ENCODE peak calls at places on chromosomes 7 and 10, in four cellular contexts. Y, W, T and Q are unnamed samples.

GRCh38 chr10:117240730-117241529 is at the start of gene SLC18A2:
- DNase-seq in Y (no peak), W (no peak), T (no peak), Q (no peak)

GRCh38 chr7:50356212-50356944 is 51.9 kb downstream of the IKZF1 start:
- DNase-seq in Y (no peak), W (no peak), T (no peak), Q (peak)

GRCh38 chr10:21754410-21755011 is 220.5 kb downstream of the MLLT10 start:
- DNase-seq in Y (no peak), W (no peak), T (no peak), Q (no peak)

GRCh38 chr10:34641147-34641912 is 173.8 kb downstream of the PARD3 start:
- DNase-seq in Y (no peak), W (no peak), T (no peak), Q (no peak)

GRCh38 chr7:37323912-37324430 is 124.7 kb downstream of the ELMO1 start:
- DNase-seq in Y (no peak), W (no peak), T (no peak), Q (no peak)

GRCh38 chr7:35993663-35994622 is 159.1 kb upstream of the EEPD1 start:
- DNase-seq in Y (no peak), W (peak), T (peak), Q (no peak)

GRCh38 chr10:31315453-31315852 is 3.6 kb upstream of the ZEB1 start:
- DNase-seq in Y (peak), W (no peak), T (no peak), Q (peak)

GRCh38 chr10:35413985-35414861 is 77.9 kb downstream of the CCNY start:
- DNase-seq in Y (no peak), W (no peak), T (no peak), Q (no peak)

GRCh38 chr10:356452-356851 is 221.2 kb downstream of the ZMYND11 start:
- DNase-seq in Y (no peak), W (no peak), T (no peak), Q (no peak)

GRCh38 chr7:131365876-131366275 is 38.2 kb downstream of the MKLN1 start:
- DNase-seq in Y (peak), W (no peak), T (no peak), Q (no peak)

GRCh38 chr7:47150497-47151260 is 431.2 kb downstream of the TNS3 start:
- DNase-seq in Y (no peak), W (no peak), T (no peak), Q (no peak)

GRCh38 chr7:76285604-76286374 is 16.7 kb upstream of the HSPB1 start:
- DNase-seq in Y (no peak), W (no peak), T (no peak), Q (no peak)

GRCh38 chr10:83310688-83311087 is 828.6 kb upstream of the GHITM start:
- DNase-seq in Y (no peak), W (no peak), T (no peak), Q (no peak)

GRCh38 chr7:27996141-27996540 is 184.5 kb downstream of the JAZF1 start:
- DNase-seq in Y (no peak), W (no peak), T (no peak), Q (no peak)

GRCh38 chr10:32981760-32982159 is 23.7 kb upstream of the ITGB1 start:
- DNase-seq in Y (no peak), W (peak), T (peak), Q (peak)

GRCh38 chr7:146606628-146607027 is 490.0 kb downstream of the CNTNAP2 start:
- DNase-seq in Y (no peak), W (no peak), T (no peak), Q (no peak)

GRCh38 chr7:79317728-79318127 is 135.7 kb downstream of the MAGI2 start:
- DNase-seq in Y (peak), W (no peak), T (no peak), Q (no peak)

GRCh38 chr7:100607111-100607510 is 4.9 kb downstream of the PCOLCE start:
- DNase-seq in Y (no peak), W (no peak), T (no peak), Q (no peak)

GRCh38 chr7:150848561-150849115 is 3.7 kb upstream of the AOC1 start:
- DNase-seq in Y (no peak), W (no peak), T (no peak), Q (no peak)

GRCh38 chr10:94292448-94293118 is 70.2 kb downstream of the NOC3L start:
- DNase-seq in Y (peak), W (peak), T (peak), Q (peak)

GRCh38 chr10:100403734-100404133 is 56.7 kb downstream of the SCD start:
- DNase-seq in Y (no peak), W (no peak), T (no peak), Q (no peak)

GRCh38 chr7:30134011-30134410 is 775 bp upstream of the MTURN start:
- DNase-seq in Y (no peak), W (no peak), T (no peak), Q (no peak)

GRCh38 chr10:99682752-99683151 is 23.4 kb downstream of the ENTPD7 start:
- DNase-seq in Y (no peak), W (no peak), T (no peak), Q (no peak)

GRCh38 chr7:18893156-18893555 is 224.3 kb downstream of the TWIST1 start:
- DNase-seq in Y (no peak), W (no peak), T (no peak), Q (no peak)

GRCh38 chr7:134792968-134793367 is 13.5 kb downstream of the CALD1 start:
- DNase-seq in Y (peak), W (peak), T (no peak), Q (peak)

GRCh38 chr10:83522881-83523386 is 616.4 kb upstream of the GHITM start:
- DNase-seq in Y (peak), W (no peak), T (no peak), Q (peak)

GRCh38 chr7:108363659-108364058 is 92.6 kb downstream of the NRCAM start:
- DNase-seq in Y (no peak), W (no peak), T (no peak), Q (no peak)

GRCh38 chr7:92753614-92754013 is 82.8 kb downstream of the CDK6 start:
- DNase-seq in Y (no peak), W (no peak), T (no peak), Q (no peak)

GRCh38 chr7:94449151-94449725 is 54.5 kb downstream of the COL1A2 start:
- DNase-seq in Y (no peak), W (no peak), T (peak), Q (no peak)

GRCh38 chr10:35119378-35119777 is 7.3 kb upstream of the CREM start:
- DNase-seq in Y (no peak), W (no peak), T (no peak), Q (no peak)